ENCODE peak calls at places on chromosomes 11 and 22, in nine cellular contexts. X is omental fat pad; T is activated CD8-positive, alpha-beta T cell treated with anti-CD3 and anti-CD28 coated beads for 36 hours; Z is A172; I is skeletal muscle cell; P is EH; K is hypothalamus; O is fibroblast of lung; V is NB4. J is an unnamed sample.
A peak's percentile ranks its signal among the peaks of the same experiment; 100 is the strongest.

GRCh38 chr22:28051787-28052356 is 132.8 kb upstream of the PITPNB start:
- DNase-seq in X (peak; percentile 62), T (peak; percentile 57), Z (peak; percentile 36), I (no peak), P (peak; percentile 73), K (peak; percentile 48), O (peak; percentile 73), V (peak; percentile 47), J (peak; percentile 44)

GRCh38 chr11:131867457-131868257 is 497.2 kb downstream of the NTM start:
- DNase-seq in X (peak; percentile 53), T (peak; percentile 38), Z (peak; percentile 53), I (peak; percentile 60), P (peak; percentile 86), K (peak; percentile 56), O (peak; percentile 88), V (peak; percentile 52), J (peak; percentile 86)

GRCh38 chr11:130771708-130772107 is 144.6 kb downstream of the SNX19 start:
- DNase-seq in X (no peak), T (no peak), Z (no peak), I (peak; percentile 86), P (peak; percentile 54), K (no peak), O (peak; percentile 60), V (no peak), J (no peak)

GRCh38 chr22:25081409-25081824 is 118.2 kb upstream of the CRYBB3 start:
- DNase-seq in X (no peak), T (peak; percentile 79), Z (no peak), I (no peak), P (peak; percentile 1), K (no peak), O (peak; percentile 14), V (peak; percentile 43), J (peak; percentile 66)

GRCh38 chr11:35305670-35306382 is 113.5 kb downstream of the SLC1A2 start:
- DNase-seq in X (no peak), T (peak; percentile 32), Z (peak; percentile 39), I (no peak), P (peak; percentile 61), K (no peak), O (peak; percentile 77), V (peak; percentile 55), J (peak; percentile 53)

GRCh38 chr11:85718991-85719807 is 33.2 kb upstream of the CCDC89 start:
- DNase-seq in X (no peak), T (no peak), Z (peak; percentile 99), I (peak; percentile 96), P (peak; percentile 100), K (peak; percentile 51), O (peak; percentile 97), V (no peak), J (peak; percentile 31)

GRCh38 chr11:49995559-49995958 is 13.2 kb upstream of the OR4C12 start:
- DNase-seq in X (no peak), T (peak; percentile 52), Z (peak; percentile 67), I (peak; percentile 10), P (peak; percentile 59), K (peak; percentile 1), O (peak; percentile 28), V (peak; percentile 78), J (no peak)

GRCh38 chr22:44193537-44193896 is 12.8 kb downstream of the PARVG start:
- DNase-seq in X (no peak), T (peak; percentile 46), Z (peak; percentile 58), I (no peak), P (no peak), K (no peak), O (no peak), V (no peak), J (no peak)

GRCh38 chr11:46947399-46948077 is 11.0 kb downstream of the CSTPP1 start:
- DNase-seq in X (no peak), T (no peak), Z (no peak), I (no peak), P (no peak), K (no peak), O (no peak), V (no peak), J (no peak)

GRCh38 chr11:23310276-23310675 is 450.0 kb upstream of the CCDC179 start:
- DNase-seq in X (no peak), T (no peak), Z (no peak), I (peak; percentile 23), P (peak; percentile 74), K (no peak), O (no peak), V (no peak), J (no peak)

GRCh38 chr11:78069465-78069864 is 5.8 kb downstream of the THRSP start:
- DNase-seq in X (no peak), T (no peak), Z (no peak), I (no peak), P (no peak), K (no peak), O (peak; percentile 54), V (no peak), J (no peak)

GRCh38 chr11:77019976-77020591 is 14.1 kb upstream of the B3GNT6 start:
- DNase-seq in X (no peak), T (no peak), Z (peak; percentile 55), I (no peak), P (peak; percentile 51), K (no peak), O (peak; percentile 16), V (no peak), J (no peak)

GRCh38 chr11:121870202-121871045 is 245.6 kb downstream of the BLID start:
- DNase-seq in X (no peak), T (no peak), Z (no peak), I (peak; percentile 33), P (peak; percentile 24), K (no peak), O (peak; percentile 28), V (no peak), J (no peak)

GRCh38 chr22:46076651-46077339 is 73.5 kb upstream of the PPARA start:
- DNase-seq in X (no peak), T (no peak), Z (no peak), I (no peak), P (peak; percentile 91), K (no peak), O (peak; percentile 81), V (no peak), J (no peak)

GRCh38 chr11:469684-470667 is 19.9 kb downstream of the PTDSS2 start:
- DNase-seq in X (no peak), T (no peak), Z (peak; percentile 73), I (peak; percentile 22), P (peak; percentile 86), K (peak; percentile 69), O (peak; percentile 88), V (no peak), J (no peak)

GRCh38 chr22:39527481-39527961 is 5.0 kb downstream of the RPS19BP1 start:
- DNase-seq in X (no peak), T (no peak), Z (no peak), I (no peak), P (peak; percentile 15), K (no peak), O (no peak), V (no peak), J (no peak)

GRCh38 chr11:27998552-27998951 is 109.4 kb downstream of the KIF18A start:
- DNase-seq in X (no peak), T (no peak), Z (no peak), I (no peak), P (no peak), K (no peak), O (no peak), V (no peak), J (no peak)

GRCh38 chr11:121329786-121330395 is 37.3 kb downstream of the SC5D start:
- DNase-seq in X (no peak), T (no peak), Z (no peak), I (no peak), P (no peak), K (no peak), O (no peak), V (no peak), J (no peak)

GRCh38 chr11:77082838-77083552 is 16.2 kb downstream of the CAPN5 start:
- DNase-seq in X (no peak), T (peak; percentile 77), Z (no peak), I (no peak), P (peak; percentile 73), K (no peak), O (peak; percentile 26), V (no peak), J (no peak)

GRCh38 chr11:43532046-43532445 is 148.5 kb upstream of the HSD17B12 start:
- DNase-seq in X (no peak), T (no peak), Z (no peak), I (no peak), P (no peak), K (no peak), O (no peak), V (peak; percentile 21), J (no peak)

GRCh38 chr11:2523821-2524391 is 79.1 kb downstream of the KCNQ1 start:
- DNase-seq in X (peak; percentile 20), T (no peak), Z (no peak), I (no peak), P (no peak), K (no peak), O (no peak), V (no peak), J (no peak)

GRCh38 chr22:45344339-45344738 is 34.6 kb downstream of the FAM118A start:
- DNase-seq in X (no peak), T (no peak), Z (no peak), I (no peak), P (peak; percentile 8), K (no peak), O (peak; percentile 26), V (no peak), J (no peak)